ENCODE peak calls at places on chromosomes 16 and 17, in seven cellular contexts. C, H, X, M, W, E and I are unnamed samples.

GRCh38 chr16:23867566-23867965 is 31.8 kb downstream of the PRKCB start:
- DNase-seq in M (no peak), C (no peak), W (no peak), X (no peak), E (no peak), H (no peak), I (no peak)

GRCh38 chr16:9092963-9093477 is 1.6 kb downstream of the HAPSTR1 start:
- DNase-seq in H (peak), X (peak), C (no peak), M (peak), W (peak), E (peak), I (no peak)

GRCh38 chr17:67281053-67281452 is 36.1 kb upstream of the HELZ start:
- DNase-seq in E (no peak), H (no peak), W (no peak), C (no peak), M (no peak), X (no peak), I (no peak)

GRCh38 chr17:35757243-35757642 is 3.4 kb upstream of the C17orf50 start:
- DNase-seq in M (no peak), C (no peak), W (no peak), X (no peak), H (no peak), E (no peak), I (no peak)

GRCh38 chr17:29113334-29113733 is 66.9 kb downstream of the MYO18A start:
- DNase-seq in H (no peak), C (no peak), X (peak), M (no peak), E (no peak), W (no peak), I (no peak)

GRCh38 chr16:26992661-26993365 is 73.9 kb upstream of the C16orf82 start:
- DNase-seq in X (peak), H (no peak), W (no peak), M (peak), E (no peak), C (no peak), I (no peak)

GRCh38 chr17:5630434-5630833 is 46.1 kb upstream of the NLRP1 start:
- DNase-seq in W (no peak), M (no peak), H (no peak), E (no peak), X (no peak), C (no peak), I (peak)

GRCh38 chr17:77233635-77234334 is 93.0 kb downstream of the SEC14L1 start:
- DNase-seq in H (no peak), W (peak), X (peak), C (no peak), M (no peak), E (peak), I (peak)

GRCh38 chr17:313231-313630 is 39.4 kb downstream of the RPH3AL start:
- DNase-seq in X (no peak), M (no peak), W (no peak), C (no peak), E (no peak), H (no peak), I (no peak)

GRCh38 chr16:12569061-12569460 is 234.6 kb downstream of the CPPED1 start:
- DNase-seq in E (no peak), C (no peak), W (no peak), X (no peak), H (no peak), M (no peak), I (no peak)

GRCh38 chr16:58205276-58206036 is 7.5 kb upstream of the CSNK2A2 start:
- DNase-seq in M (no peak), W (no peak), X (no peak), E (no peak), C (no peak), H (no peak), I (no peak)

GRCh38 chr16:75227361-75228142 is 8.8 kb downstream of the CTRB1 start:
- DNase-seq in X (no peak), C (no peak), H (no peak), M (no peak), W (no peak), E (no peak), I (no peak)

GRCh38 chr16:260326-260725 is 15.4 kb downstream of the RGS11 start:
- DNase-seq in E (no peak), M (no peak), X (no peak), H (no peak), C (no peak), W (no peak), I (no peak)

GRCh38 chr17:13978478-13978877 is 90.8 kb upstream of the COX10 start:
- DNase-seq in H (no peak), W (no peak), M (no peak), C (no peak), E (no peak), X (peak), I (no peak)

GRCh38 chr17:27578718-27579085 is 52.3 kb upstream of the LGALS9 start:
- DNase-seq in X (peak), H (no peak), C (no peak), E (no peak), W (no peak), M (no peak), I (no peak)

GRCh38 chr17:81348097-81349055 is 46.9 kb upstream of the BAHCC1 start:
- DNase-seq in E (no peak), W (no peak), C (no peak), X (no peak), H (no peak), M (no peak), I (no peak)

GRCh38 chr17:44995602-44996001 is 27.5 kb upstream of the C1QL1 start:
- DNase-seq in E (no peak), W (no peak), M (no peak), C (no peak), X (no peak), H (no peak), I (no peak)

GRCh38 chr17:63337579-63337978 is 108.5 kb downstream of the CYB561 start:
- DNase-seq in M (no peak), X (no peak), W (no peak), E (no peak), H (no peak), C (no peak), I (no peak)

GRCh38 chr17:52378860-52379259 is 220.3 kb upstream of the CA10 start:
- DNase-seq in W (no peak), C (no peak), M (no peak), H (no peak), X (no peak), E (no peak), I (no peak)

GRCh38 chr17:80364091-80364691 is 50.8 kb upstream of the ENDOV start:
- DNase-seq in X (peak), W (peak), C (no peak), M (no peak), E (no peak), H (peak), I (no peak)

GRCh38 chr17:1177099-1177996 is 2.4 kb downstream of the ABR start:
- DNase-seq in M (no peak), H (no peak), X (peak), W (no peak), E (no peak), C (no peak), I (no peak)

GRCh38 chr17:977163-977562 is 2.4 kb downstream of the NXN start:
- DNase-seq in W (no peak), C (no peak), E (no peak), X (no peak), H (no peak), M (no peak), I (no peak)

GRCh38 chr16:89004209-89004831 is 27.3 kb upstream of the CBFA2T3 start:
- DNase-seq in C (no peak), H (peak), X (no peak), M (no peak), W (no peak), E (no peak), I (no peak)

GRCh38 chr17:2959371-2960130 is 103.9 kb downstream of the OR1D5 start:
- DNase-seq in W (no peak), X (no peak), E (no peak), C (no peak), H (no peak), M (no peak), I (no peak)

GRCh38 chr16:57091200-57091989 is 988 bp upstream of the CPNE2 start:
- DNase-seq in H (peak), W (peak), X (peak), C (peak), M (peak), E (no peak), I (no peak)

GRCh38 chr16:88784074-88784855 is 755 bp downstream of the PIEZO1 start:
- DNase-seq in X (peak), E (peak), W (peak), C (no peak), M (peak), H (peak), I (no peak)

GRCh38 chr16:79843145-79843544 is 242.6 kb upstream of the MAF start:
- DNase-seq in W (no peak), X (no peak), C (no peak), H (no peak), M (no peak), E (no peak), I (no peak)

GRCh38 chr16:79842197-79842596 is 241.7 kb upstream of the MAF start:
- DNase-seq in C (no peak), E (no peak), X (no peak), M (no peak), H (no peak), W (no peak), I (no peak)

GRCh38 chr16:79838860-79839259 is 238.3 kb upstream of the MAF start:
- DNase-seq in C (no peak), W (no peak), E (no peak), X (no peak), M (no peak), H (no peak), I (no peak)

GRCh38 chr16:79839450-79839849 is 238.9 kb upstream of the MAF start:
- DNase-seq in E (no peak), W (no peak), M (no peak), X (no peak), C (no peak), H (no peak), I (no peak)

GRCh38 chr16:79839851-79840321 is 239.3 kb upstream of the MAF start:
- DNase-seq in M (no peak), W (no peak), C (no peak), X (no peak), E (no peak), H (peak), I (no peak)
- H3K4me3 ChIP-seq in M (no peak), W (no peak), C (no peak), X (no peak), E (no peak), H (no peak), I (no peak)

DNA sequence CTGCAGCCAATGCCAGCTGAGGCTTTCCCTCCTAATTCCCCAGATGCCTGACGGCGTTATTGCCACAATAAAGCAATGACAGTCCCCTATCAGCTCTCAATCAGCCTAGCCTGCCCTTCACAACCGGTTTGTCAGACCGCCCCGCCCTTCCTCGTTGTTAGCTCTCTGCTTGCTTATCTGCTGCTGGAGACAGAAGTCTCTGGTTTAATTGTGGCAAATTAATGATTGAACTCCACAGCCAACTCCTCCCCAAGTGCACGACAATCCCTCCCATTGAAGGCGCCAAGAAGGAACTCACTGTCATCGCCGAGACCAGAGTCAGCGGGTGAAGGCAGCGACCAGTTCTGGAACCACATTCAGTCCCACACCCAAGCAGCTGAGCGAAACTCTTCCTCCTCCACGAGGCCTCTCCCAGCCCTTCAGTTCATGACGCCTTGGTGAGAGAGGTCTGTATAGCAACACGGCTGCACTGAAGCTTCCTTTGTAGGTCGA is 474.4 kb downstream of the SLC39A11 start:
- DNase-seq in E (no peak), C (no peak), X (peak), M (peak), H (no peak), W (peak), I (no peak)
- H3K4me3 ChIP-seq in E (no peak), C (no peak), X (no peak), M (peak), H (no peak), W (no peak), I (no peak)

DNA sequence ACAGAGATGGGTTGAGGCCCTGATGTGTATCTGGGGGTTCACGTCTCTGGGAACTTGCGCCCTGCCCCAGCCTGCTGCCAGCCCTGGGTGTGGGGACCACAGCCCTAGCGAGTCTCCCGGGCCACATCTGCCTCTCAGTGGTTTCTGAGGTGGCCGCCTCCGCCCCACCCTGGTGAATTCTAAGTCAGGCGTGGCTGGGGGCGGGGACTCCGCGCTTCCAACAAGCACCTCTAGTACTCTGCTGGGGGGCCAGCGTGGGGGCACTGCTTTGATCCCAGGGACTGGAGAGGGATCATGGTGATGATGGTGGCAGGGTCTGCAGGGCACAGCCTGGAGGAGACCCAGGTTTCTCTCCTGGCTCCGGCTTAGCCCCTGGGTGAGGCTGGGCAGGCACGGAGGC is 3.6 kb downstream of the GLIS2 start:
- DNase-seq in E (peak), X (no peak), H (peak), W (no peak), M (peak), C (no peak), I (no peak)
- H3K4me3 ChIP-seq in E (no peak), X (no peak), H (peak), W (no peak), M (no peak), C (peak), I (no peak)

GRCh38 chr17:49471089-49471683 is 23.9 kb upstream of the NGFR start:
- DNase-seq in X (peak), H (no peak), M (no peak), E (no peak), W (no peak), C (no peak), I (no peak)

GRCh38 chr17:49468827-49469385 is 26.2 kb upstream of the NGFR start:
- DNase-seq in X (no peak), M (no peak), H (peak), W (no peak), E (no peak), C (no peak), I (peak)

GRCh38 chr17:49472527-49472926 is 22.6 kb upstream of the NGFR start:
- DNase-seq in C (no peak), H (no peak), M (no peak), E (no peak), W (no peak), X (no peak), I (no peak)

GRCh38 chr17:49471769-49472168 is 23.3 kb upstream of the NGFR start:
- DNase-seq in W (no peak), M (no peak), H (no peak), X (no peak), E (no peak), C (no peak), I (no peak)

DNA sequence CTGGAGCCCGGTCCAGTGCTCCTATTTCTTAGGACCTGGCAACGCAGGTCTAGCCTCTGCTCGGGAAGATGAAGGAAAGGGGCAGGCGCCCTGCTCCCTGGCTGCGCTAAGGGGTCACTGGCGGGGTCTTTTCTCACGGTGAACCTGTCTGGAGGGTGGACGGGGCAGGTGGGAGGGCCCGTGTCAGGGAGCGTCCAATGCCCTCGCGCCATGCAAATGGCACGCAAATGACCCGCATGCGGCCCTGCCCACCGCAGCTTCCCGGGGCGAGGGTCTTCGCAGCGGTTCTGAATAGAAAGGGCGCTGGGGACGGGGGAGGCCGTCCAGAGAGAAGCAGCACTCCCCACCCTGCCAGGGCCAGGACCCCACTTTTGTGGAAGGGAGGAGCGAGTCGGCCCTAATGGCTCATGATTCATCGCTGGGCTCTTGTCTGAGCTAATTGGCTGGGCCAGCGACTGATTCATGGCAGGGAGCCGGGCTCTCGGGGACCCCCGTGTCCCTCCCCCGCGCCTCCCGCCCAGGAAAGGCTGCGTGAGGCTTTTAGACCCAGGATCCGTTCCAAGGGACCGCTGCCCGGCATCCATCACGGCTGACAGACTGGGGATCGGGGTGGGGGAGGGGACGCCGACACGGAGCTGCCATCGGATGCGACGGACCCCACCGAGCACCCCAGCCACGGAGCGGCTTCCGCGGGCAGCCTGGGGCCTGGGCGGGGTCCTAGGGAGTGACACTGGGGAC is 25.1 kb upstream of the NGFR start:
- DNase-seq in H (no peak), W (no peak), E (no peak), M (no peak), C (no peak), X (no peak), I (no peak)
- H3K4me3 ChIP-seq in H (no peak), W (no peak), E (no peak), M (no peak), C (peak), X (no peak), I (peak)

DNA sequence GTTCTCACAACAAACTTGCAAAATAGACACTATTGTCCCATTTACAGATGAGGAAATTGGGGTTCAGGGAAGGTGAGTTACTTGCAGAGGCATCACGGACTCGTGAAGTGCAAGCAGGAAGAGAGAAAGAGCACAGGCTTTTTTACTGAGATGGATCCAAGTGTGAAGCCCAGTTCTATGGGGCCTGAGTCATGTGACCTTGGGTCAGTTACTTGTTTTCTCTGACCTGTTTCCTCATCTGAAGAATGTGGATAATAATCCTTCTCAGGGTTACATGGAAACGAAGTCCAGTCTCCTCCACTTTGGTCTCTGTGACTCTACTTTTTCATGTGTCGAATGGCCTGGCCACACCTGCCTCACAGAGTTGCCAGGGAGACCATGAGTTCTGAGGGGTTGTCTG is 134.4 kb downstream of the SPACA3 start:
- DNase-seq in X (no peak), C (no peak), H (no peak), M (no peak), E (no peak), W (peak), I (no peak)
- H3K4me3 ChIP-seq in X (no peak), C (no peak), H (no peak), M (no peak), E (no peak), W (no peak), I (no peak)

DNA sequence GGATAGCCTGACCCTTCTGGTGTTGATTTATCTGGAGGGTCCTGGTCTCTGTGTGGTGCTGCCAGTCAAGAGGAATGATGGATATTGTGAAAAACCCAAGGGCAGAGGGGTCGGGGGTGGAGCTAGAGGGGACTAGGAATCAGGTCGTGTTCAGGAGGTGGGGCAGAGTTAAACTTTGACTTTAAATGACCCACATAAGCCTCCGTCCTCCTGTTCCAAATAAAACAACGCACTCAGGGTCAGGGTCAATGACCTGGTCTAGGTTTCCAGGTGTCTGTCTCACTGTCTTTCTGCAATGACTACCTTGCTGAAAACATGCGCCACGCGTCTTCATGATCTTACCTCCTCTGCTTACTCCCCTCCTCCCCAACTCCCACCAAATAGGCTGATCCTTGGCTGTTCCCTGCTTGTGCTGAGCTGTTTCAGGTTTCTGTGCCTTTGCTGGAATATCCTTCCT is 14.7 kb downstream of the AOC3 start:
- DNase-seq in H (no peak), W (no peak), C (no peak), E (no peak), X (no peak), M (no peak), I (no peak)
- H3K4me3 ChIP-seq in H (no peak), W (no peak), C (no peak), E (no peak), X (no peak), M (no peak), I (no peak)

GRCh38 chr17:58513913-58514794 is at the start of gene MTMR4:
- DNase-seq in W (peak), H (peak), E (peak), M (peak), X (peak), C (peak), I (no peak)

GRCh38 chr17:58515286-58515685 is 848 bp upstream of the MTMR4 start:
- DNase-seq in H (no peak), W (no peak), M (no peak), C (no peak), X (no peak), E (no peak), I (no peak)

GRCh38 chr17:58514795-58515157 is 338 bp upstream of the MTMR4 start:
- DNase-seq in H (no peak), E (no peak), C (no peak), X (no peak), W (no peak), M (no peak), I (no peak)

GRCh38 chr17:58516644-58517377 is 2.4 kb upstream of the MTMR4 start:
- DNase-seq in X (no peak), C (no peak), H (no peak), W (no peak), E (no peak), M (peak), I (no peak)

GRCh38 chr17:58513391-58513912 is 986 bp downstream of the MTMR4 start:
- DNase-seq in E (no peak), X (no peak), C (no peak), H (no peak), W (no peak), M (no peak), I (no peak)
- H3K4me3 ChIP-seq in E (peak), X (peak), C (peak), H (peak), W (peak), M (peak), I (peak)